ENCODE peak calls at places on chromosomes 4 and X, in ten cellular contexts. I is A172; C is naive thymus-derived CD8-positive, alpha-beta T cell; L is nucleus accumbens; D is NCI-H1105; H is endothelial cell; Z is KG1; S is body of pancreas; G is NCI-H524; A is CD4-positive, CD25-positive, alpha-beta regulatory T cell. U is an unnamed sample.

GRCh38 chr4:3257691-3258482 is 8.9 kb downstream of the MSANTD1 start:
- DNase-seq in I (peak), C (no peak), L (no peak), D (no peak), H (no peak), Z (no peak), S (no peak), G (no peak), A (no peak), U (no peak)

GRCh38 chrX:130120746-130121504 is 10.6 kb upstream of the ELF4 start:
- DNase-seq in I (no peak), C (peak), L (peak), D (no peak), H (peak), Z (peak), S (peak), G (peak), A (peak), U (peak)

GRCh38 chr4:128636906-128637305 is 172.6 kb upstream of the JADE1 start:
- DNase-seq in I (no peak), C (no peak), L (no peak), D (no peak), H (no peak), Z (no peak), S (no peak), G (no peak), A (no peak), U (no peak)

GRCh38 chr4:121155893-121156292 is 8.2 kb downstream of the TNIP3 start:
- DNase-seq in I (peak), C (no peak), L (no peak), D (no peak), H (no peak), Z (no peak), S (no peak), G (no peak), A (no peak), U (no peak)

GRCh38 chrX:153824348-153824747 is 6.0 kb downstream of the PDZD4 start:
- DNase-seq in I (no peak), C (no peak), L (no peak), D (no peak), H (no peak), Z (no peak), S (no peak), G (peak), A (no peak), U (no peak)

GRCh38 chr4:111228874-111229273 is 606.0 kb upstream of the PITX2 start:
- DNase-seq in I (peak), C (no peak), L (no peak), D (no peak), H (no peak), Z (no peak), S (no peak), G (no peak), A (no peak), U (no peak)

GRCh38 chr4:88012652-88013051 is 5.2 kb downstream of the PKD2 start:
- DNase-seq in I (no peak), C (no peak), L (no peak), D (no peak), H (no peak), Z (peak), S (no peak), G (no peak), A (no peak), U (no peak)

GRCh38 chr4:182752158-182752910 is 164.9 kb downstream of the DCTD start:
- DNase-seq in I (peak), C (no peak), L (no peak), D (no peak), H (no peak), Z (no peak), S (no peak), G (no peak), A (no peak), U (no peak)

GRCh38 chr4:118318931-118319330 is 33.9 kb downstream of the PRSS12 start:
- DNase-seq in I (no peak), C (no peak), L (no peak), D (no peak), H (no peak), Z (no peak), S (no peak), G (no peak), A (no peak), U (no peak)

GRCh38 chr4:168304744-168305459 is 13.7 kb downstream of the DDX60 start:
- DNase-seq in I (peak), C (no peak), L (no peak), D (peak), H (no peak), Z (no peak), S (no peak), G (no peak), A (no peak), U (no peak)

GRCh38 chr4:11954093-11954492 is 525.4 kb upstream of the HS3ST1 start:
- DNase-seq in I (no peak), C (no peak), L (peak), D (no peak), H (peak), Z (peak), S (no peak), G (peak), A (no peak), U (no peak)

GRCh38 chr4:186725422-186726149 is 1.9 kb upstream of the FAT1 start:
- DNase-seq in I (peak), C (no peak), L (peak), D (peak), H (peak), Z (no peak), S (peak), G (peak), A (no peak), U (peak)

GRCh38 chr4:142155347-142155746 is 519.0 kb downstream of the IL15 start:
- DNase-seq in I (no peak), C (no peak), L (no peak), D (no peak), H (no peak), Z (no peak), S (no peak), G (no peak), A (no peak), U (no peak)

GRCh38 chr4:108172231-108172779 is 3.6 kb upstream of the LEF1 start:
- DNase-seq in I (no peak), C (peak), L (no peak), D (no peak), H (peak), Z (no peak), S (no peak), G (peak), A (no peak), U (no peak)

GRCh38 chrX:1581132-1581531 is 10.3 kb upstream of the AKAP17A start:
- DNase-seq in I (peak), C (peak), L (no peak), D (peak), H (no peak), Z (peak), S (peak), G (peak), A (peak), U (no peak)

GRCh38 chr4:41384992-41385391 is 128.3 kb downstream of the UCHL1 start:
- DNase-seq in I (no peak), C (no peak), L (peak), D (no peak), H (peak), Z (no peak), S (peak), G (peak), A (no peak), U (peak)

GRCh38 chr4:109275346-109275745 is 27.1 kb downstream of the COL25A1 start:
- DNase-seq in I (no peak), C (no peak), L (no peak), D (no peak), H (no peak), Z (no peak), S (no peak), G (no peak), A (no peak), U (no peak)

GRCh38 chr4:23888421-23889319 is 1.2 kb downstream of the PPARGC1A start:
- DNase-seq in I (peak), C (no peak), L (no peak), D (no peak), H (peak), Z (no peak), S (peak), G (peak), A (no peak), U (no peak)

GRCh38 chr4:51930557-51930956 is 87.6 kb downstream of the DCUN1D4 start:
- DNase-seq in I (no peak), C (no peak), L (no peak), D (no peak), H (no peak), Z (no peak), S (no peak), G (no peak), A (no peak), U (no peak)

GRCh38 chr4:5924466-5925125 is 31.7 kb upstream of the CRMP1 start:
- DNase-seq in I (no peak), C (no peak), L (no peak), D (no peak), H (no peak), Z (no peak), S (no peak), G (no peak), A (no peak), U (no peak)

GRCh38 chr4:32396504-32396903 is 1676.3 kb downstream of the PCDH7 start:
- DNase-seq in I (no peak), C (no peak), L (no peak), D (no peak), H (no peak), Z (no peak), S (no peak), G (no peak), A (no peak), U (no peak)

GRCh38 chr4:858831-859451 is 33.0 kb upstream of the CPLX1 start:
- DNase-seq in I (no peak), C (no peak), L (no peak), D (no peak), H (no peak), Z (no peak), S (no peak), G (no peak), A (no peak), U (no peak)

GRCh38 chr4:185112104-185112503 is 31.0 kb upstream of the SLC25A4 start:
- DNase-seq in I (peak), C (no peak), L (no peak), D (no peak), H (peak), Z (no peak), S (peak), G (no peak), A (no peak), U (no peak)

GRCh38 chrX:48558270-48558669 is 16.0 kb upstream of the RBM3 start:
- DNase-seq in I (peak), C (no peak), L (no peak), D (no peak), H (no peak), Z (no peak), S (no peak), G (no peak), A (no peak), U (no peak)

GRCh38 chr4:41396214-41396613 is 139.5 kb downstream of the UCHL1 start:
- DNase-seq in I (no peak), C (no peak), L (peak), D (no peak), H (no peak), Z (no peak), S (no peak), G (no peak), A (no peak), U (no peak)

GRCh38 chr4:77031544-77031943 is 44.2 kb downstream of the CCNI start:
- DNase-seq in I (no peak), C (no peak), L (no peak), D (no peak), H (no peak), Z (no peak), S (no peak), G (no peak), A (no peak), U (no peak)

GRCh38 chrX:15673970-15674369 is 9.4 kb upstream of the CLTRN start:
- DNase-seq in I (no peak), C (no peak), L (no peak), D (no peak), H (no peak), Z (no peak), S (no peak), G (no peak), A (no peak), U (no peak)

GRCh38 chrX:63961964-63962363 is 176.9 kb upstream of the ARHGEF9 start:
- DNase-seq in I (no peak), C (no peak), L (no peak), D (no peak), H (no peak), Z (no peak), S (peak), G (no peak), A (no peak), U (no peak)

GRCh38 chr4:128548381-128548780 is 260.8 kb upstream of the PGRMC2 start:
- DNase-seq in I (no peak), C (no peak), L (no peak), D (no peak), H (no peak), Z (no peak), S (no peak), G (no peak), A (no peak), U (no peak)

GRCh38 chr4:141457653-141458052 is 178.7 kb upstream of the IL15 start:
- DNase-seq in I (no peak), C (no peak), L (no peak), D (no peak), H (no peak), Z (no peak), S (no peak), G (no peak), A (no peak), U (no peak)

GRCh38 chrX:19549838-19550237 is 34.5 kb upstream of the MAP3K15 start:
- DNase-seq in I (no peak), C (no peak), L (no peak), D (no peak), H (no peak), Z (no peak), S (no peak), G (no peak), A (no peak), U (no peak)

U was measured in prostate gland.